ENCODE peak calls at places on chromosomes 5 and 9, in six cellular contexts. One of them, this sample, is unnamed.

GRCh38 chr5:127925916-127926315 is 157.7 kb upstream of the SLC12A2 start:
- DNase-seq in bronchial epithelial cell: peak; percentile 79
- DNase-seq in GM13976: no peak
- DNase-seq in MCF 10A: peak; percentile 68
- DNase-seq in CD4-positive, alpha-beta T cell: no peak
- DNase-seq in stomach: peak; percentile 56
- DNase-seq in this sample: no peak

GRCh38 chr9:137984520-137985257 is 107.1 kb downstream of the CACNA1B start:
- DNase-seq in stomach: no peak
- DNase-seq in GM13976: peak; percentile 7
- DNase-seq in bronchial epithelial cell: no peak
- DNase-seq in MCF 10A: no peak
- DNase-seq in CD4-positive, alpha-beta T cell: no peak
- DNase-seq in this sample: no peak

GRCh38 chr5:88374391-88374790 is 105.7 kb upstream of the TMEM161B start:
- DNase-seq in GM13976: no peak
- DNase-seq in MCF 10A: no peak
- DNase-seq in stomach: no peak
- DNase-seq in CD4-positive, alpha-beta T cell: no peak
- DNase-seq in bronchial epithelial cell: no peak
- DNase-seq in this sample: no peak

GRCh38 chr5:171307843-171308452 is 1.1 kb upstream of the TLX3 start:
- DNase-seq in bronchial epithelial cell: no peak
- DNase-seq in GM13976: no peak
- DNase-seq in stomach: no peak
- DNase-seq in MCF 10A: no peak
- DNase-seq in CD4-positive, alpha-beta T cell: no peak
- DNase-seq in this sample: no peak

GRCh38 chr5:126597156-126597555 is 2.1 kb upstream of the ALDH7A1 start:
- DNase-seq in GM13976: no peak
- DNase-seq in bronchial epithelial cell: peak; percentile 100
- DNase-seq in CD4-positive, alpha-beta T cell: no peak
- DNase-seq in MCF 10A: peak; percentile 96
- DNase-seq in stomach: no peak
- DNase-seq in this sample: no peak

GRCh38 chr5:123916331-123917121 is 404.5 kb downstream of the CSNK1G3 start:
- DNase-seq in CD4-positive, alpha-beta T cell: no peak
- DNase-seq in MCF 10A: peak; percentile 9
- DNase-seq in stomach: no peak
- DNase-seq in GM13976: no peak
- DNase-seq in bronchial epithelial cell: peak; percentile 70
- DNase-seq in this sample: no peak

GRCh38 chr9:72262063-72262462 is 102.9 kb downstream of the ZFAND5 start:
- DNase-seq in GM13976: no peak
- DNase-seq in stomach: no peak
- DNase-seq in CD4-positive, alpha-beta T cell: no peak
- DNase-seq in MCF 10A: no peak
- DNase-seq in bronchial epithelial cell: peak; percentile 55
- DNase-seq in this sample: no peak

GRCh38 chr5:14457475-14457874 is 124.1 kb upstream of the OTULINL start:
- DNase-seq in MCF 10A: no peak
- DNase-seq in bronchial epithelial cell: no peak
- DNase-seq in stomach: no peak
- DNase-seq in GM13976: no peak
- DNase-seq in CD4-positive, alpha-beta T cell: no peak
- DNase-seq in this sample: peak; percentile 57

GRCh38 chr5:93724791-93725190 is 16.6 kb downstream of the POU5F2 start:
- DNase-seq in MCF 10A: no peak
- DNase-seq in stomach: no peak
- DNase-seq in CD4-positive, alpha-beta T cell: no peak
- DNase-seq in bronchial epithelial cell: peak; percentile 5
- DNase-seq in GM13976: no peak
- DNase-seq in this sample: no peak

GRCh38 chr5:97194366-97194765 is 11.3 kb upstream of the RIOK2 start:
- DNase-seq in stomach: no peak
- DNase-seq in MCF 10A: no peak
- DNase-seq in GM13976: no peak
- DNase-seq in CD4-positive, alpha-beta T cell: no peak
- DNase-seq in bronchial epithelial cell: no peak
- DNase-seq in this sample: no peak

GRCh38 chr5:14153071-14153864 is 10.1 kb downstream of the TRIO start:
- DNase-seq in stomach: no peak
- DNase-seq in bronchial epithelial cell: no peak
- DNase-seq in GM13976: no peak
- DNase-seq in CD4-positive, alpha-beta T cell: no peak
- DNase-seq in MCF 10A: no peak
- DNase-seq in this sample: no peak

GRCh38 chr9:107807183-107807582 is 317.6 kb upstream of the KLF4 start:
- DNase-seq in stomach: no peak
- DNase-seq in bronchial epithelial cell: peak; percentile 83
- DNase-seq in GM13976: no peak
- DNase-seq in CD4-positive, alpha-beta T cell: no peak
- DNase-seq in MCF 10A: peak; percentile 67
- DNase-seq in this sample: no peak

DNA sequence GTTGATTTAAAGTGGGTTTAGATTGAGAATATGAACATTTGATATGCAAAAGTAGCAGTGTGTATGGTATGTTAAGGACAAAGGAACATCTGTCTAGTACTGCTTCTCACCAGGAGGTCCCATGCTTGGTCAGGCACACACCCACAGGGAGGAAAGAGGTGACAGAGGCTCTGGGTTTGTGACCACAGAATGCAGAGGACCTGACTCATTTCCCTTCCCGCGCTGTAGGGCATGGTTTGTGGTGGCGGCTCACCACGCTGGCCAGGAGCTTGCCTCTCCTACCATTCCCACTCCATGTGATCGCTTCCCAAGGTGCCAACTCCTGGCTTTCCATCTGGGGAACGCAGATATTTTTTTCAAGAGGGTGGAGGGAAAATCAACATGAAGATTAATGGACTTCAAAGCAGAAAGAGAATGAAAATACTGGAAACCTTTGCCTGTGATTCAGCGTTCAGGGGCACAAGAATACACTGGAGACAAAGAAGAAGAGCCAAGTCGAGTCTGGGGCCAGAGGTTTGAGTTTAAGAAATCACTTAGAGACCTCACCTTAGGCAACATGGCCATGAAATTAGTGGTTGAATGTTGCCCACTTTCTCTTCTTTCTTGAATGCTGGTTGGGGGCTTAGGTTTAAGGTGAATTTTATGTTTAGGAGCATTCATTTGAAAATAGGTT is 477.8 kb downstream of the CCDC171 start:
- DNase-seq in CD4-positive, alpha-beta T cell: no peak
- DNase-seq in bronchial epithelial cell: peak; percentile 71
- DNase-seq in stomach: no peak
- DNase-seq in GM13976: peak; percentile 31
- DNase-seq in MCF 10A: peak; percentile 92
- DNase-seq in this sample: no peak
- TF ChIP-seq CTCF in CD4-positive, alpha-beta T cell: no peak
- TF ChIP-seq CTCF in bronchial epithelial cell: no peak
- TF ChIP-seq CTCF in stomach: no peak
- TF ChIP-seq CTCF in GM13976: no peak
- TF ChIP-seq CTCF in MCF 10A: no peak
- TF ChIP-seq CTCF in this sample: no peak

DNA sequence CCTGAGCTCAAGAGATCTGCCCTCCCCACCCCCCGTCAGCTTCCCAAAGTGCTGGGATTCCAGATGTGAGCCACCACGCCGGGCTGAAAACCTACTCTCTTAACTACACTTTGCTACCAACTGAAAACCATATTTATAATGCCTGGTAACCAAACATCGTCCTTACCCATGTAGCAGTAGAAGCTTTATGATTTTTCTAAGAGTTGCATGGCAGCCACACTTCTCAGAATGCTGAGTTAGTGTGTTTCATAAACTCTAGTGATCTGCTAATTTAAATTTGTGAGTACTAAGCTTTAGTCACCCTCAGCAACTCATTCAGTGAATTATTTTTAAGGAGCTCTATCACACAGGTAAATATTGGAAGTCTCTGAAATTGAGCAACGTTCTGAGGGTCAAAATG is 478.4 kb downstream of the KDM4C start:
- DNase-seq in stomach: no peak
- DNase-seq in bronchial epithelial cell: no peak
- DNase-seq in CD4-positive, alpha-beta T cell: no peak
- DNase-seq in GM13976: no peak
- DNase-seq in MCF 10A: no peak
- DNase-seq in this sample: no peak
- TF ChIP-seq CTCF in stomach: no peak
- TF ChIP-seq CTCF in bronchial epithelial cell: no peak
- TF ChIP-seq CTCF in CD4-positive, alpha-beta T cell: no peak
- TF ChIP-seq CTCF in GM13976: no peak
- TF ChIP-seq CTCF in MCF 10A: no peak
- TF ChIP-seq CTCF in this sample: no peak

GRCh38 chr5:135437796-135438560 is 9.2 kb downstream of the DCANP1 start:
- DNase-seq in CD4-positive, alpha-beta T cell: no peak
- DNase-seq in stomach: peak; percentile 94
- DNase-seq in GM13976: peak; percentile 16
- DNase-seq in bronchial epithelial cell: peak; percentile 58
- DNase-seq in MCF 10A: peak; percentile 74
- DNase-seq in this sample: no peak
- TF ChIP-seq CTCF in CD4-positive, alpha-beta T cell: no peak
- TF ChIP-seq CTCF in stomach: no peak
- TF ChIP-seq CTCF in GM13976: no peak
- TF ChIP-seq CTCF in bronchial epithelial cell: no peak
- TF ChIP-seq CTCF in MCF 10A: no peak
- TF ChIP-seq CTCF in this sample: no peak

GRCh38 chr5:6712136-6712581 is 1.1 kb upstream of the TENT4A start:
- DNase-seq in stomach: peak; percentile 50
- DNase-seq in CD4-positive, alpha-beta T cell: peak; percentile 18
- DNase-seq in GM13976: peak; percentile 55
- DNase-seq in MCF 10A: peak; percentile 55
- DNase-seq in bronchial epithelial cell: peak; percentile 70
- DNase-seq in this sample: peak; percentile 61
- TF ChIP-seq CTCF in stomach: no peak
- TF ChIP-seq CTCF in CD4-positive, alpha-beta T cell: no peak
- TF ChIP-seq CTCF in GM13976: no peak
- TF ChIP-seq CTCF in MCF 10A: no peak
- TF ChIP-seq CTCF in bronchial epithelial cell: peak; percentile 7
- TF ChIP-seq CTCF in this sample: no peak

GRCh38 chr5:141960018-141960417 is 2.0 kb upstream of the PCDH12 start:
- DNase-seq in bronchial epithelial cell: no peak
- DNase-seq in MCF 10A: no peak
- DNase-seq in stomach: no peak
- DNase-seq in GM13976: no peak
- DNase-seq in CD4-positive, alpha-beta T cell: peak; percentile 14
- DNase-seq in this sample: peak; percentile 36
- TF ChIP-seq CTCF in bronchial epithelial cell: peak; percentile 36
- TF ChIP-seq CTCF in MCF 10A: peak; percentile 51
- TF ChIP-seq CTCF in stomach: no peak
- TF ChIP-seq CTCF in GM13976: peak; percentile 18
- TF ChIP-seq CTCF in CD4-positive, alpha-beta T cell: no peak
- TF ChIP-seq CTCF in this sample: no peak

This sample was measured in glutamatergic neuron.